ENCODE peak calls at places on chromosomes 13 and 19, in six cellular contexts. One of them, this sample, is unnamed.

GRCh38 chr13:26821766-26822165 is 61.2 kb upstream of the GPR12 start:
- DNase-seq in glutamatergic neuron: no peak
- DNase-seq in fibroblast of lung: no peak
- DNase-seq in keratinocyte: no peak
- DNase-seq in breast epithelium: no peak
- DNase-seq in NCI-H524: no peak
- DNase-seq in this sample: no peak

GRCh38 chr13:28136916-28137315 is 1.4 kb upstream of the PAN3 start:
- DNase-seq in breast epithelium: no peak
- DNase-seq in fibroblast of lung: peak
- DNase-seq in glutamatergic neuron: no peak
- DNase-seq in NCI-H524: no peak
- DNase-seq in keratinocyte: no peak
- DNase-seq in this sample: no peak

GRCh38 chr13:109096101-109096500 is 466.7 kb downstream of the MYO16 start:
- DNase-seq in fibroblast of lung: no peak
- DNase-seq in NCI-H524: no peak
- DNase-seq in breast epithelium: no peak
- DNase-seq in keratinocyte: no peak
- DNase-seq in glutamatergic neuron: no peak
- DNase-seq in this sample: no peak

GRCh38 chr13:33797622-33798021 is 20.3 kb upstream of the RFC3 start:
- DNase-seq in breast epithelium: no peak
- DNase-seq in glutamatergic neuron: no peak
- DNase-seq in keratinocyte: no peak
- DNase-seq in NCI-H524: no peak
- DNase-seq in fibroblast of lung: peak
- DNase-seq in this sample: no peak

GRCh38 chr19:12666305-12667048 is at the start of the genes MAN2B1 and WDR83:
- DNase-seq in fibroblast of lung: peak
- DNase-seq in keratinocyte: no peak
- DNase-seq in glutamatergic neuron: peak
- DNase-seq in NCI-H524: peak
- DNase-seq in breast epithelium: peak
- DNase-seq in this sample: peak

GRCh38 chr13:113774177-113775107 is 15.4 kb downstream of the TMEM255B start:
- DNase-seq in glutamatergic neuron: no peak
- DNase-seq in keratinocyte: no peak
- DNase-seq in breast epithelium: no peak
- DNase-seq in NCI-H524: no peak
- DNase-seq in fibroblast of lung: peak
- DNase-seq in this sample: no peak

GRCh38 chr13:104843328-104843727 is 1692.1 kb downstream of the EFNB2 start:
- DNase-seq in glutamatergic neuron: no peak
- DNase-seq in keratinocyte: no peak
- DNase-seq in breast epithelium: no peak
- DNase-seq in fibroblast of lung: no peak
- DNase-seq in NCI-H524: no peak
- DNase-seq in this sample: no peak

GRCh38 chr19:11227201-11227886 is 12.1 kb upstream of the ANGPTL8 start:
- DNase-seq in breast epithelium: no peak
- DNase-seq in glutamatergic neuron: no peak
- DNase-seq in NCI-H524: peak
- DNase-seq in fibroblast of lung: no peak
- DNase-seq in keratinocyte: no peak
- DNase-seq in this sample: no peak

GRCh38 chr13:109272595-109273325 is 513.6 kb downstream of the IRS2 start:
- DNase-seq in keratinocyte: no peak
- DNase-seq in NCI-H524: no peak
- DNase-seq in breast epithelium: no peak
- DNase-seq in fibroblast of lung: peak
- DNase-seq in glutamatergic neuron: no peak
- DNase-seq in this sample: no peak

This sample was measured in transverse colon.